ENCODE peak calls at places on chromosomes 13 and 19, in ten cellular contexts. One of them, this sample, is unnamed.
A peak's percentile ranks its signal among the peaks of the same experiment; 100 is the strongest.

GRCh38 chr19:51338563-51339312 is 3.2 kb downstream of the VSIG10L start:
- DNase-seq in activated naive CD4-positive, alpha-beta T cell treated with anti-CD3 and anti-CD28 coated beads for 36 hours: peak; percentile 91
- DNase-seq in psoas muscle: peak; percentile 85
- DNase-seq in RWPE1: peak; percentile 85
- DNase-seq in GF-D8: peak; percentile 16
- DNase-seq in hepatocyte: peak; percentile 94
- DNase-seq in NCI-H1694 treated with DMSO at 0.1 percent for 48 hours: no peak
- DNase-seq in astrocyte of the spinal cord: peak; percentile 79
- DNase-seq in activated CD4-positive, alpha-beta T cell treated with anti-CD3 and anti-CD28 coated beads for 1 hour: peak; percentile 75
- DNase-seq in activated T-cell treated with anti-CD3 and anti-CD28 coated beads for 4 hours: peak; percentile 82
- DNase-seq in this sample: peak; percentile 64

GRCh38 chr13:75806101-75806500 is 170.0 kb downstream of the LMO7 start:
- DNase-seq in activated T-cell treated with anti-CD3 and anti-CD28 coated beads for 4 hours: no peak
- DNase-seq in GF-D8: no peak
- DNase-seq in hepatocyte: no peak
- DNase-seq in activated naive CD4-positive, alpha-beta T cell treated with anti-CD3 and anti-CD28 coated beads for 36 hours: no peak
- DNase-seq in activated CD4-positive, alpha-beta T cell treated with anti-CD3 and anti-CD28 coated beads for 1 hour: no peak
- DNase-seq in psoas muscle: peak; percentile 43
- DNase-seq in NCI-H1694 treated with DMSO at 0.1 percent for 48 hours: no peak
- DNase-seq in RWPE1: no peak
- DNase-seq in astrocyte of the spinal cord: no peak
- DNase-seq in this sample: no peak

GRCh38 chr19:30119180-30119920 is 177.3 kb downstream of the URI1 start:
- DNase-seq in astrocyte of the spinal cord: no peak
- DNase-seq in activated naive CD4-positive, alpha-beta T cell treated with anti-CD3 and anti-CD28 coated beads for 36 hours: no peak
- DNase-seq in hepatocyte: no peak
- DNase-seq in activated T-cell treated with anti-CD3 and anti-CD28 coated beads for 4 hours: no peak
- DNase-seq in GF-D8: no peak
- DNase-seq in RWPE1: no peak
- DNase-seq in psoas muscle: no peak
- DNase-seq in activated CD4-positive, alpha-beta T cell treated with anti-CD3 and anti-CD28 coated beads for 1 hour: no peak
- DNase-seq in NCI-H1694 treated with DMSO at 0.1 percent for 48 hours: no peak
- DNase-seq in this sample: no peak

GRCh38 chr13:94849254-94849653 is 136.9 kb upstream of the SOX21 start:
- DNase-seq in activated naive CD4-positive, alpha-beta T cell treated with anti-CD3 and anti-CD28 coated beads for 36 hours: no peak
- DNase-seq in activated CD4-positive, alpha-beta T cell treated with anti-CD3 and anti-CD28 coated beads for 1 hour: no peak
- DNase-seq in psoas muscle: no peak
- DNase-seq in RWPE1: no peak
- DNase-seq in hepatocyte: no peak
- DNase-seq in activated T-cell treated with anti-CD3 and anti-CD28 coated beads for 4 hours: no peak
- DNase-seq in NCI-H1694 treated with DMSO at 0.1 percent for 48 hours: no peak
- DNase-seq in GF-D8: no peak
- DNase-seq in astrocyte of the spinal cord: no peak
- DNase-seq in this sample: no peak

GRCh38 chr13:107585466-107585865 is 629.9 kb downstream of the LIG4 start:
- DNase-seq in psoas muscle: no peak
- DNase-seq in astrocyte of the spinal cord: no peak
- DNase-seq in activated T-cell treated with anti-CD3 and anti-CD28 coated beads for 4 hours: no peak
- DNase-seq in GF-D8: no peak
- DNase-seq in RWPE1: no peak
- DNase-seq in hepatocyte: no peak
- DNase-seq in NCI-H1694 treated with DMSO at 0.1 percent for 48 hours: peak; percentile 88
- DNase-seq in activated naive CD4-positive, alpha-beta T cell treated with anti-CD3 and anti-CD28 coated beads for 36 hours: no peak
- DNase-seq in activated CD4-positive, alpha-beta T cell treated with anti-CD3 and anti-CD28 coated beads for 1 hour: no peak
- DNase-seq in this sample: peak; percentile 21

GRCh38 chr19:18091217-18091608 is 4.5 kb upstream of the IL12RB1 start:
- DNase-seq in GF-D8: peak; percentile 80
- DNase-seq in hepatocyte: no peak
- DNase-seq in NCI-H1694 treated with DMSO at 0.1 percent for 48 hours: no peak
- DNase-seq in activated naive CD4-positive, alpha-beta T cell treated with anti-CD3 and anti-CD28 coated beads for 36 hours: peak; percentile 94
- DNase-seq in activated T-cell treated with anti-CD3 and anti-CD28 coated beads for 4 hours: peak; percentile 81
- DNase-seq in activated CD4-positive, alpha-beta T cell treated with anti-CD3 and anti-CD28 coated beads for 1 hour: peak; percentile 71
- DNase-seq in astrocyte of the spinal cord: no peak
- DNase-seq in psoas muscle: peak; percentile 69
- DNase-seq in RWPE1: no peak
- DNase-seq in this sample: no peak

GRCh38 chr13:113145911-113146598 is 12.4 kb upstream of the PROZ start:
- DNase-seq in hepatocyte: no peak
- DNase-seq in NCI-H1694 treated with DMSO at 0.1 percent for 48 hours: no peak
- DNase-seq in astrocyte of the spinal cord: no peak
- DNase-seq in activated CD4-positive, alpha-beta T cell treated with anti-CD3 and anti-CD28 coated beads for 1 hour: no peak
- DNase-seq in RWPE1: no peak
- DNase-seq in psoas muscle: no peak
- DNase-seq in activated naive CD4-positive, alpha-beta T cell treated with anti-CD3 and anti-CD28 coated beads for 36 hours: no peak
- DNase-seq in GF-D8: no peak
- DNase-seq in activated T-cell treated with anti-CD3 and anti-CD28 coated beads for 4 hours: no peak
- DNase-seq in this sample: no peak

GRCh38 chr13:96093296-96094006 is 3.5 kb downstream of the HS6ST3 start:
- DNase-seq in psoas muscle: no peak
- DNase-seq in NCI-H1694 treated with DMSO at 0.1 percent for 48 hours: no peak
- DNase-seq in activated T-cell treated with anti-CD3 and anti-CD28 coated beads for 4 hours: no peak
- DNase-seq in hepatocyte: no peak
- DNase-seq in activated CD4-positive, alpha-beta T cell treated with anti-CD3 and anti-CD28 coated beads for 1 hour: no peak
- DNase-seq in GF-D8: no peak
- DNase-seq in RWPE1: no peak
- DNase-seq in astrocyte of the spinal cord: no peak
- DNase-seq in activated naive CD4-positive, alpha-beta T cell treated with anti-CD3 and anti-CD28 coated beads for 36 hours: no peak
- DNase-seq in this sample: no peak

GRCh38 chr13:49046534-49046933 is 70.8 kb downstream of the FNDC3A start:
- DNase-seq in GF-D8: no peak
- DNase-seq in hepatocyte: no peak
- DNase-seq in activated naive CD4-positive, alpha-beta T cell treated with anti-CD3 and anti-CD28 coated beads for 36 hours: no peak
- DNase-seq in activated T-cell treated with anti-CD3 and anti-CD28 coated beads for 4 hours: no peak
- DNase-seq in activated CD4-positive, alpha-beta T cell treated with anti-CD3 and anti-CD28 coated beads for 1 hour: no peak
- DNase-seq in astrocyte of the spinal cord: no peak
- DNase-seq in psoas muscle: no peak
- DNase-seq in RWPE1: no peak
- DNase-seq in NCI-H1694 treated with DMSO at 0.1 percent for 48 hours: no peak
- DNase-seq in this sample: no peak

GRCh38 chr13:111847964-111848363 is 219.0 kb upstream of the SOX1 start:
- DNase-seq in astrocyte of the spinal cord: no peak
- DNase-seq in activated naive CD4-positive, alpha-beta T cell treated with anti-CD3 and anti-CD28 coated beads for 36 hours: no peak
- DNase-seq in RWPE1: no peak
- DNase-seq in hepatocyte: no peak
- DNase-seq in GF-D8: no peak
- DNase-seq in NCI-H1694 treated with DMSO at 0.1 percent for 48 hours: no peak
- DNase-seq in activated CD4-positive, alpha-beta T cell treated with anti-CD3 and anti-CD28 coated beads for 1 hour: no peak
- DNase-seq in psoas muscle: no peak
- DNase-seq in activated T-cell treated with anti-CD3 and anti-CD28 coated beads for 4 hours: no peak
- DNase-seq in this sample: no peak

GRCh38 chr13:22648325-22648758 is 532.4 kb upstream of the SGCG start:
- DNase-seq in hepatocyte: peak; percentile 44
- DNase-seq in activated T-cell treated with anti-CD3 and anti-CD28 coated beads for 4 hours: no peak
- DNase-seq in NCI-H1694 treated with DMSO at 0.1 percent for 48 hours: no peak
- DNase-seq in activated naive CD4-positive, alpha-beta T cell treated with anti-CD3 and anti-CD28 coated beads for 36 hours: no peak
- DNase-seq in GF-D8: no peak
- DNase-seq in astrocyte of the spinal cord: no peak
- DNase-seq in psoas muscle: no peak
- DNase-seq in activated CD4-positive, alpha-beta T cell treated with anti-CD3 and anti-CD28 coated beads for 1 hour: no peak
- DNase-seq in RWPE1: no peak
- DNase-seq in this sample: no peak

GRCh38 chr19:3194703-3195087 is 9.0 kb downstream of the NCLN start:
- DNase-seq in GF-D8: no peak
- DNase-seq in activated CD4-positive, alpha-beta T cell treated with anti-CD3 and anti-CD28 coated beads for 1 hour: no peak
- DNase-seq in NCI-H1694 treated with DMSO at 0.1 percent for 48 hours: no peak
- DNase-seq in RWPE1: no peak
- DNase-seq in hepatocyte: no peak
- DNase-seq in psoas muscle: no peak
- DNase-seq in activated T-cell treated with anti-CD3 and anti-CD28 coated beads for 4 hours: no peak
- DNase-seq in astrocyte of the spinal cord: no peak
- DNase-seq in activated naive CD4-positive, alpha-beta T cell treated with anti-CD3 and anti-CD28 coated beads for 36 hours: no peak
- DNase-seq in this sample: no peak

GRCh38 chr19:16608290-16608704 is 19.7 kb downstream of the MED26 start:
- DNase-seq in psoas muscle: peak; percentile 10
- DNase-seq in GF-D8: no peak
- DNase-seq in activated naive CD4-positive, alpha-beta T cell treated with anti-CD3 and anti-CD28 coated beads for 36 hours: no peak
- DNase-seq in hepatocyte: peak; percentile 56
- DNase-seq in astrocyte of the spinal cord: peak; percentile 80
- DNase-seq in NCI-H1694 treated with DMSO at 0.1 percent for 48 hours: no peak
- DNase-seq in activated CD4-positive, alpha-beta T cell treated with anti-CD3 and anti-CD28 coated beads for 1 hour: no peak
- DNase-seq in activated T-cell treated with anti-CD3 and anti-CD28 coated beads for 4 hours: no peak
- DNase-seq in RWPE1: peak; percentile 27
- DNase-seq in this sample: peak; percentile 91

GRCh38 chr13:78193853-78194252 is 275.2 kb upstream of the EDNRB start:
- DNase-seq in hepatocyte: no peak
- DNase-seq in psoas muscle: no peak
- DNase-seq in RWPE1: no peak
- DNase-seq in NCI-H1694 treated with DMSO at 0.1 percent for 48 hours: no peak
- DNase-seq in activated naive CD4-positive, alpha-beta T cell treated with anti-CD3 and anti-CD28 coated beads for 36 hours: no peak
- DNase-seq in activated T-cell treated with anti-CD3 and anti-CD28 coated beads for 4 hours: no peak
- DNase-seq in astrocyte of the spinal cord: no peak
- DNase-seq in activated CD4-positive, alpha-beta T cell treated with anti-CD3 and anti-CD28 coated beads for 1 hour: no peak
- DNase-seq in GF-D8: no peak
- DNase-seq in this sample: peak; percentile 46

GRCh38 chr13:113273856-113274590 is 23.0 kb upstream of the LAMP1 start:
- DNase-seq in activated CD4-positive, alpha-beta T cell treated with anti-CD3 and anti-CD28 coated beads for 1 hour: no peak
- DNase-seq in hepatocyte: peak; percentile 76
- DNase-seq in astrocyte of the spinal cord: peak; percentile 57
- DNase-seq in activated naive CD4-positive, alpha-beta T cell treated with anti-CD3 and anti-CD28 coated beads for 36 hours: no peak
- DNase-seq in NCI-H1694 treated with DMSO at 0.1 percent for 48 hours: no peak
- DNase-seq in psoas muscle: no peak
- DNase-seq in activated T-cell treated with anti-CD3 and anti-CD28 coated beads for 4 hours: no peak
- DNase-seq in RWPE1: no peak
- DNase-seq in GF-D8: peak; percentile 25
- DNase-seq in this sample: peak; percentile 88

GRCh38 chr13:25864116-25864515 is 187.7 kb downstream of the SHISA2 start:
- DNase-seq in activated naive CD4-positive, alpha-beta T cell treated with anti-CD3 and anti-CD28 coated beads for 36 hours: no peak
- DNase-seq in astrocyte of the spinal cord: no peak
- DNase-seq in activated CD4-positive, alpha-beta T cell treated with anti-CD3 and anti-CD28 coated beads for 1 hour: no peak
- DNase-seq in NCI-H1694 treated with DMSO at 0.1 percent for 48 hours: no peak
- DNase-seq in RWPE1: no peak
- DNase-seq in psoas muscle: no peak
- DNase-seq in activated T-cell treated with anti-CD3 and anti-CD28 coated beads for 4 hours: no peak
- DNase-seq in GF-D8: no peak
- DNase-seq in hepatocyte: no peak
- DNase-seq in this sample: no peak

GRCh38 chr19:50322234-50322633 is 6.9 kb downstream of the KCNC3 start:
- DNase-seq in GF-D8: no peak
- DNase-seq in hepatocyte: no peak
- DNase-seq in RWPE1: no peak
- DNase-seq in astrocyte of the spinal cord: no peak
- DNase-seq in activated T-cell treated with anti-CD3 and anti-CD28 coated beads for 4 hours: no peak
- DNase-seq in psoas muscle: peak; percentile 12
- DNase-seq in activated CD4-positive, alpha-beta T cell treated with anti-CD3 and anti-CD28 coated beads for 1 hour: no peak
- DNase-seq in NCI-H1694 treated with DMSO at 0.1 percent for 48 hours: no peak
- DNase-seq in activated naive CD4-positive, alpha-beta T cell treated with anti-CD3 and anti-CD28 coated beads for 36 hours: no peak
- DNase-seq in this sample: no peak

GRCh38 chr13:110360598-110360997 is 53.5 kb downstream of the COL4A2 start:
- DNase-seq in activated naive CD4-positive, alpha-beta T cell treated with anti-CD3 and anti-CD28 coated beads for 36 hours: no peak
- DNase-seq in activated T-cell treated with anti-CD3 and anti-CD28 coated beads for 4 hours: no peak
- DNase-seq in astrocyte of the spinal cord: no peak
- DNase-seq in NCI-H1694 treated with DMSO at 0.1 percent for 48 hours: no peak
- DNase-seq in RWPE1: no peak
- DNase-seq in hepatocyte: no peak
- DNase-seq in activated CD4-positive, alpha-beta T cell treated with anti-CD3 and anti-CD28 coated beads for 1 hour: no peak
- DNase-seq in GF-D8: no peak
- DNase-seq in psoas muscle: no peak
- DNase-seq in this sample: no peak

GRCh38 chr13:109427148-109427547 is 359.2 kb downstream of the IRS2 start:
- DNase-seq in astrocyte of the spinal cord: peak; percentile 39
- DNase-seq in activated naive CD4-positive, alpha-beta T cell treated with anti-CD3 and anti-CD28 coated beads for 36 hours: no peak
- DNase-seq in activated T-cell treated with anti-CD3 and anti-CD28 coated beads for 4 hours: no peak
- DNase-seq in hepatocyte: no peak
- DNase-seq in psoas muscle: no peak
- DNase-seq in activated CD4-positive, alpha-beta T cell treated with anti-CD3 and anti-CD28 coated beads for 1 hour: no peak
- DNase-seq in GF-D8: no peak
- DNase-seq in RWPE1: no peak
- DNase-seq in NCI-H1694 treated with DMSO at 0.1 percent for 48 hours: no peak
- DNase-seq in this sample: peak; percentile 67

GRCh38 chr19:23799321-23799720 is 40.6 kb upstream of the ZNF681 start:
- DNase-seq in activated CD4-positive, alpha-beta T cell treated with anti-CD3 and anti-CD28 coated beads for 1 hour: peak; percentile 11
- DNase-seq in NCI-H1694 treated with DMSO at 0.1 percent for 48 hours: no peak
- DNase-seq in activated naive CD4-positive, alpha-beta T cell treated with anti-CD3 and anti-CD28 coated beads for 36 hours: peak; percentile 53
- DNase-seq in RWPE1: no peak
- DNase-seq in GF-D8: no peak
- DNase-seq in astrocyte of the spinal cord: no peak
- DNase-seq in psoas muscle: no peak
- DNase-seq in activated T-cell treated with anti-CD3 and anti-CD28 coated beads for 4 hours: no peak
- DNase-seq in hepatocyte: no peak
- DNase-seq in this sample: no peak

GRCh38 chr19:2072757-2073551 is 21.9 kb upstream of the MKNK2 start:
- DNase-seq in activated naive CD4-positive, alpha-beta T cell treated with anti-CD3 and anti-CD28 coated beads for 36 hours: no peak
- DNase-seq in activated T-cell treated with anti-CD3 and anti-CD28 coated beads for 4 hours: no peak
- DNase-seq in psoas muscle: no peak
- DNase-seq in hepatocyte: no peak
- DNase-seq in astrocyte of the spinal cord: no peak
- DNase-seq in RWPE1: no peak
- DNase-seq in NCI-H1694 treated with DMSO at 0.1 percent for 48 hours: no peak
- DNase-seq in activated CD4-positive, alpha-beta T cell treated with anti-CD3 and anti-CD28 coated beads for 1 hour: no peak
- DNase-seq in GF-D8: no peak
- DNase-seq in this sample: no peak

This sample was measured in fibroblast of lung.